ENCODE peak calls at places on chromosomes 16 and 17, in nine cellular contexts. One of them, this sample, is unnamed.

GRCh38 chr16:74449470-74449869 is 28.2 kb upstream of the CLEC18B start:
- DNase-seq in upper lobe of right lung: no peak
- DNase-seq in mammary epithelial cell: peak; percentile 87
- DNase-seq in testis: no peak
- DNase-seq in iPS DF 6.9: no peak
- DNase-seq in OCI-LY7: no peak
- DNase-seq in IMR-90: peak; percentile 79
- DNase-seq in A549: peak; percentile 42
- DNase-seq in neural progenitor cell: no peak
- DNase-seq in this sample: peak; percentile 43

GRCh38 chr17:46028969-46029565 is 30.0 kb downstream of the STH start:
- DNase-seq in upper lobe of right lung: no peak
- DNase-seq in mammary epithelial cell: no peak
- DNase-seq in testis: no peak
- DNase-seq in iPS DF 6.9: no peak
- DNase-seq in OCI-LY7: no peak
- DNase-seq in IMR-90: no peak
- DNase-seq in A549: no peak
- DNase-seq in neural progenitor cell: no peak
- DNase-seq in this sample: no peak

GRCh38 chr17:34161600-34161999 is 93.5 kb upstream of the CCL2 start:
- DNase-seq in upper lobe of right lung: no peak
- DNase-seq in mammary epithelial cell: no peak
- DNase-seq in testis: no peak
- DNase-seq in iPS DF 6.9: no peak
- DNase-seq in OCI-LY7: no peak
- DNase-seq in IMR-90: no peak
- DNase-seq in A549: no peak
- DNase-seq in neural progenitor cell: no peak
- DNase-seq in this sample: no peak

GRCh38 chr16:72722552-72722951 is 325.4 kb downstream of the ZFHX3 start:
- DNase-seq in upper lobe of right lung: no peak
- DNase-seq in mammary epithelial cell: no peak
- DNase-seq in testis: no peak
- DNase-seq in iPS DF 6.9: peak; percentile 57
- DNase-seq in OCI-LY7: no peak
- DNase-seq in IMR-90: no peak
- DNase-seq in A549: no peak
- DNase-seq in neural progenitor cell: peak; percentile 71
- DNase-seq in this sample: no peak

GRCh38 chr16:28261916-28262315 is 30.4 kb upstream of the SBK1 start:
- DNase-seq in upper lobe of right lung: no peak
- DNase-seq in mammary epithelial cell: no peak
- DNase-seq in testis: no peak
- DNase-seq in iPS DF 6.9: no peak
- DNase-seq in OCI-LY7: no peak
- DNase-seq in IMR-90: no peak
- DNase-seq in A549: no peak
- DNase-seq in neural progenitor cell: no peak
- DNase-seq in this sample: no peak

GRCh38 chr17:32929588-32929987 is 1.6 kb downstream of the TMEM98 start:
- DNase-seq in upper lobe of right lung: no peak
- DNase-seq in mammary epithelial cell: no peak
- DNase-seq in testis: no peak
- DNase-seq in iPS DF 6.9: no peak
- DNase-seq in OCI-LY7: no peak
- DNase-seq in IMR-90: no peak
- DNase-seq in A549: no peak
- DNase-seq in neural progenitor cell: no peak
- DNase-seq in this sample: no peak

GRCh38 chr17:44436336-44436735 is 46.9 kb upstream of the ITGA2B start:
- DNase-seq in upper lobe of right lung: no peak
- DNase-seq in mammary epithelial cell: no peak
- DNase-seq in testis: no peak
- DNase-seq in iPS DF 6.9: no peak
- DNase-seq in OCI-LY7: no peak
- DNase-seq in IMR-90: no peak
- DNase-seq in A549: no peak
- DNase-seq in neural progenitor cell: no peak
- DNase-seq in this sample: no peak

GRCh38 chr16:88815901-88816589 is 4.3 kb upstream of the APRT start:
- DNase-seq in upper lobe of right lung: no peak
- DNase-seq in mammary epithelial cell: no peak
- DNase-seq in testis: no peak
- DNase-seq in iPS DF 6.9: no peak
- DNase-seq in OCI-LY7: peak; percentile 71
- DNase-seq in IMR-90: no peak
- DNase-seq in A549: peak; percentile 46
- DNase-seq in neural progenitor cell: peak; percentile 72
- DNase-seq in this sample: peak; percentile 26

GRCh38 chr17:58324409-58325288 is 3.9 kb downstream of the TSPOAP1 start:
- DNase-seq in upper lobe of right lung: peak; percentile 85
- DNase-seq in mammary epithelial cell: no peak
- DNase-seq in testis: no peak
- DNase-seq in iPS DF 6.9: no peak
- DNase-seq in OCI-LY7: no peak
- DNase-seq in IMR-90: peak; percentile 18
- DNase-seq in A549: no peak
- DNase-seq in neural progenitor cell: peak; percentile 87
- DNase-seq in this sample: peak; percentile 43

GRCh38 chr16:10385725-10386516 is at the start of gene ATF7IP2:
- DNase-seq in upper lobe of right lung: peak; percentile 95
- DNase-seq in mammary epithelial cell: peak; percentile 81
- DNase-seq in testis: peak; percentile 96
- DNase-seq in iPS DF 6.9: peak; percentile 84
- DNase-seq in OCI-LY7: peak; percentile 96
- DNase-seq in IMR-90: peak; percentile 77
- DNase-seq in A549: peak; percentile 96
- DNase-seq in neural progenitor cell: peak; percentile 94
- DNase-seq in this sample: peak; percentile 94

GRCh38 chr17:74981979-74982662 is 5.3 kb upstream of the CDR2L start:
- DNase-seq in upper lobe of right lung: peak; percentile 90
- DNase-seq in mammary epithelial cell: no peak
- DNase-seq in testis: peak; percentile 81
- DNase-seq in iPS DF 6.9: no peak
- DNase-seq in OCI-LY7: peak; percentile 87
- DNase-seq in IMR-90: peak; percentile 23
- DNase-seq in A549: peak; percentile 76
- DNase-seq in neural progenitor cell: peak; percentile 95
- DNase-seq in this sample: peak; percentile 76

GRCh38 chr17:29563816-29564215 is 3.0 kb downstream of the ABHD15 start:
- DNase-seq in upper lobe of right lung: no peak
- DNase-seq in mammary epithelial cell: no peak
- DNase-seq in testis: no peak
- DNase-seq in iPS DF 6.9: no peak
- DNase-seq in OCI-LY7: peak; percentile 72
- DNase-seq in IMR-90: no peak
- DNase-seq in A549: no peak
- DNase-seq in neural progenitor cell: no peak
- DNase-seq in this sample: no peak

GRCh38 chr17:34581446-34582184 is 2.2 kb downstream of the TMEM132E start:
- DNase-seq in upper lobe of right lung: peak; percentile 61
- DNase-seq in mammary epithelial cell: no peak
- DNase-seq in testis: no peak
- DNase-seq in iPS DF 6.9: no peak
- DNase-seq in OCI-LY7: no peak
- DNase-seq in IMR-90: no peak
- DNase-seq in A549: no peak
- DNase-seq in neural progenitor cell: peak; percentile 65
- DNase-seq in this sample: peak; percentile 15

GRCh38 chr16:30009990-30010816 is 624 bp downstream of the DOC2A start:
- DNase-seq in upper lobe of right lung: no peak
- DNase-seq in mammary epithelial cell: no peak
- DNase-seq in testis: no peak
- DNase-seq in iPS DF 6.9: no peak
- DNase-seq in OCI-LY7: no peak
- DNase-seq in IMR-90: no peak
- DNase-seq in A549: no peak
- DNase-seq in neural progenitor cell: no peak
- DNase-seq in this sample: no peak

GRCh38 chr16:82094942-82095540 is 60.0 kb downstream of the HSD17B2 start:
- DNase-seq in upper lobe of right lung: no peak
- DNase-seq in mammary epithelial cell: no peak
- DNase-seq in testis: no peak
- DNase-seq in iPS DF 6.9: peak; percentile 25
- DNase-seq in OCI-LY7: no peak
- DNase-seq in IMR-90: no peak
- DNase-seq in A549: no peak
- DNase-seq in neural progenitor cell: no peak
- DNase-seq in this sample: no peak

GRCh38 chr16:76235025-76235424 is 42.2 kb upstream of the CNTNAP4 start:
- DNase-seq in upper lobe of right lung: no peak
- DNase-seq in mammary epithelial cell: no peak
- DNase-seq in testis: peak; percentile 23
- DNase-seq in iPS DF 6.9: no peak
- DNase-seq in OCI-LY7: no peak
- DNase-seq in IMR-90: no peak
- DNase-seq in A549: no peak
- DNase-seq in neural progenitor cell: no peak
- DNase-seq in this sample: no peak

GRCh38 chr17:35596072-35596471 is 8.9 kb downstream of the AP2B1 start:
- DNase-seq in upper lobe of right lung: no peak
- DNase-seq in mammary epithelial cell: no peak
- DNase-seq in testis: no peak
- DNase-seq in iPS DF 6.9: no peak
- DNase-seq in OCI-LY7: no peak
- DNase-seq in IMR-90: no peak
- DNase-seq in A549: no peak
- DNase-seq in neural progenitor cell: no peak
- DNase-seq in this sample: no peak

GRCh38 chr17:2854662-2855061 is 58.4 kb downstream of the RAP1GAP2 start:
- DNase-seq in upper lobe of right lung: no peak
- DNase-seq in mammary epithelial cell: peak; percentile 11
- DNase-seq in testis: no peak
- DNase-seq in iPS DF 6.9: no peak
- DNase-seq in OCI-LY7: peak; percentile 38
- DNase-seq in IMR-90: no peak
- DNase-seq in A549: no peak
- DNase-seq in neural progenitor cell: no peak
- DNase-seq in this sample: no peak

GRCh38 chr16:21233521-21234150 is at the start of gene ANKS4B:
- DNase-seq in upper lobe of right lung: no peak
- DNase-seq in mammary epithelial cell: no peak
- DNase-seq in testis: no peak
- DNase-seq in iPS DF 6.9: no peak
- DNase-seq in OCI-LY7: no peak
- DNase-seq in IMR-90: no peak
- DNase-seq in A549: peak; percentile 26
- DNase-seq in neural progenitor cell: no peak
- DNase-seq in this sample: no peak

GRCh38 chr17:68981288-68981687 is 26.1 kb upstream of the ABCA8 start:
- DNase-seq in upper lobe of right lung: no peak
- DNase-seq in mammary epithelial cell: no peak
- DNase-seq in testis: no peak
- DNase-seq in iPS DF 6.9: no peak
- DNase-seq in OCI-LY7: no peak
- DNase-seq in IMR-90: peak; percentile 36
- DNase-seq in A549: no peak
- DNase-seq in neural progenitor cell: no peak
- DNase-seq in this sample: peak; percentile 34
- H3K4me3 ChIP-seq in upper lobe of right lung: no peak overlapping the region
- H3K4me3 ChIP-seq in mammary epithelial cell: peak overlapping the region; percentile 6
- H3K4me3 ChIP-seq in testis: no peak overlapping the region
- H3K4me3 ChIP-seq in iPS DF 6.9: no peak overlapping the region
- H3K4me3 ChIP-seq in OCI-LY7: no peak overlapping the region
- H3K4me3 ChIP-seq in IMR-90: peak overlapping the region; percentile 9
- H3K4me3 ChIP-seq in A549: no peak overlapping the region
- H3K4me3 ChIP-seq in neural progenitor cell: no peak overlapping the region
- H3K4me3 ChIP-seq in this sample: peak overlapping the region; percentile 56

DNA sequence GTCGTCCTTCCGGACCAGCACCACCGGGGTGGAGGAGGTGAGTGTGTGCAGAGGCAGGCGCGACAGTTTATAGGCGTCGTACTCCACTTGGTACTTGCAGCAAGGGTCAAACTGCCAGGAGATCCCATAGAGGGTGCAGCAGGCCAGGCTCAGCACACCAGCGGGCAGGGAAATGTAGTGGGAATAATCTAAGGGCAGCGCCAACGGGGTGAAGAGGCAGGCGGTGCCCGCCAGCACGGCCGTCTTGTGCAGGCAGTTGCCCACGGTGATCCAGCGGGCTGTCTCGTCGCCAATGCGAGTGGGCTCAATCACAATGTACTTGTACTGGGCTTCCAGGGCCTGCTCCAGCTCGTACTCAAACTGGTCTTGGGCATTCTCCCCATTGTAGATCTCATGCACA is 15.6 kb downstream of the TMEM11 start:
- DNase-seq in upper lobe of right lung: no peak
- DNase-seq in mammary epithelial cell: no peak
- DNase-seq in testis: no peak
- DNase-seq in iPS DF 6.9: no peak
- DNase-seq in OCI-LY7: no peak
- DNase-seq in IMR-90: no peak
- DNase-seq in A549: no peak
- DNase-seq in neural progenitor cell: no peak
- DNase-seq in this sample: no peak
- H3K4me1 ChIP-seq in upper lobe of right lung: peaks cover 25% of the 10 kb centered on the region
- H3K4me1 ChIP-seq in mammary epithelial cell: peaks cover 31% of the 10 kb centered on the region
- H3K4me1 ChIP-seq in testis: peaks cover 34% of the 10 kb centered on the region
- H3K4me1 ChIP-seq in iPS DF 6.9: peaks cover 16% of the 10 kb centered on the region
- H3K4me1 ChIP-seq in OCI-LY7: no peaks in the 10 kb centered on the region
- H3K4me1 ChIP-seq in IMR-90: peaks cover 5% of the 10 kb centered on the region
- H3K4me1 ChIP-seq in A549: no peaks in the 10 kb centered on the region
- H3K4me1 ChIP-seq in neural progenitor cell: peaks cover 21% of the 10 kb centered on the region
- H3K4me1 ChIP-seq in this sample: peaks cover 40% of the 10 kb centered on the region

DNA sequence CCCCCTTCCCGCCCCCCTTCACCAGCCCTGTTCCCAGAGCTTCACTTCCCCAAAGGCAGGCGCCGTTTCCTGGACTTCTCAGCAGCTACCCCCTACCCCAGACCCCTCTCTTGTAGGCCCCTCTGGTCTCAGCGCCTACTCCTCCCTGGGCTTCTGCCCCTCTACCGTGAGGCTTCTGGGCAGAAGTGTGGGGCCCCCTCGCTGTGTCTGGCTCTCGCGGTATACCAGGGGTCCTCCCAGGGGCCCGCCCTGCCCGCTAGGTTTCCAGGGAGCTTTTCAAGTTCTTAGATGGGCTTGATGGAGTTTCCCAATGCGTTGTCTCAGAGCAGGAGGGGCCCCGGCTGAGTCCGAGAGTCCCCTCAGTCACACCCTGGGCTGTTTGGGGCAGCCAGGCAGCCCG is 247.1 kb downstream of the SEC14L1 start:
- DNase-seq in upper lobe of right lung: no peak
- DNase-seq in mammary epithelial cell: no peak
- DNase-seq in testis: no peak
- DNase-seq in iPS DF 6.9: no peak
- DNase-seq in OCI-LY7: no peak
- DNase-seq in IMR-90: no peak
- DNase-seq in A549: no peak
- DNase-seq in neural progenitor cell: no peak
- DNase-seq in this sample: no peak
- H3K4me3 ChIP-seq in upper lobe of right lung: no peak overlapping the region
- H3K4me3 ChIP-seq in mammary epithelial cell: no peak overlapping the region
- H3K4me3 ChIP-seq in testis: no peak overlapping the region
- H3K4me3 ChIP-seq in iPS DF 6.9: no peak overlapping the region
- H3K4me3 ChIP-seq in OCI-LY7: no peak overlapping the region
- H3K4me3 ChIP-seq in IMR-90: no peak overlapping the region
- H3K4me3 ChIP-seq in A549: no peak overlapping the region
- H3K4me3 ChIP-seq in neural progenitor cell: no peak overlapping the region
- H3K4me3 ChIP-seq in this sample: no peak overlapping the region

DNA sequence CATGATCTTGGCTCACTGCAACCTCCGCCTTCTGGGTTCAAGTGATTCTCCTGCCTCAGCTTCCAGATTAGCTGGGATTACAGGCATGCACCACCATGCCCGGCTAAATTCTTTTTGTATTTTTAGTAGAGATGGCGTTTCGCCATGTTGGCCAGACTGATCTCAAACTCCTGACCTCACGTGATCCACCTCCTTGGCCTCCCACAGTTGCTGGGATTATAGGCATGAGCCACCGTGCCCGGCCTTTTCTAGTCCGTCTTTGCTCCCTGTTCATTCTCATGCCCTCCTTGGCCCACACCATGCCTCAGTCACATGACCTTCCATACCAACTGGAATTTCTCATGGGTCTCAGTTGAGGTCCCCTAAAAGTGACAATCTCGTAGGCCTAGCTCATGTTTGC is 86.9 kb downstream of the SNX29 start:
- DNase-seq in upper lobe of right lung: peak; percentile 37
- DNase-seq in mammary epithelial cell: no peak
- DNase-seq in testis: no peak
- DNase-seq in iPS DF 6.9: no peak
- DNase-seq in OCI-LY7: no peak
- DNase-seq in IMR-90: no peak
- DNase-seq in A549: no peak
- DNase-seq in neural progenitor cell: no peak
- DNase-seq in this sample: no peak
- H3K4me1 ChIP-seq in upper lobe of right lung: peaks cover 30% of the 10 kb centered on the region
- H3K4me1 ChIP-seq in mammary epithelial cell: peaks cover 20% of the 10 kb centered on the region
- H3K4me1 ChIP-seq in testis: no peaks in the 10 kb centered on the region
- H3K4me1 ChIP-seq in iPS DF 6.9: no peaks in the 10 kb centered on the region
- H3K4me1 ChIP-seq in OCI-LY7: peaks cover 15% of the 10 kb centered on the region
- H3K4me1 ChIP-seq in IMR-90: peaks cover 10% of the 10 kb centered on the region
- H3K4me1 ChIP-seq in A549: no peaks in the 10 kb centered on the region
- H3K4me1 ChIP-seq in neural progenitor cell: no peaks in the 10 kb centered on the region
- H3K4me1 ChIP-seq in this sample: peaks cover 33% of the 10 kb centered on the region

This sample was measured in adipocyte.